ENCODE peak calls at places on chromosomes 16 and 17, in seven cellular contexts. T is BE2C, C is AG04450, G is ascending aorta, A is psoas muscle, K is Peyer's patch, X is prostate gland. O is an unnamed sample. For H3K27me3, the result is how much of the 10 kb centered on the place peaks cover.

GRCh38 chr17:38912221-38912813 is 13.1 kb upstream of the LASP1NB start:
- DNase-seq in T (peak), C (no peak), G (peak), A (peak), K (peak), X (no peak), O (no peak)

GRCh38 chr17:59618894-59619312 is 792 bp upstream of the CLTC start:
- DNase-seq in T (no peak), C (no peak), G (no peak), A (no peak), K (no peak), X (peak), O (no peak)

GRCh38 chr16:23835390-23836077 is at the start of gene PRKCB:
- DNase-seq in T (peak), C (no peak), G (peak), A (peak), K (peak), X (peak), O (peak)

GRCh38 chr17:64723781-64724180 is 61.7 kb upstream of the SMURF2 start:
- DNase-seq in T (no peak), C (no peak), G (no peak), A (no peak), K (no peak), X (no peak), O (no peak)

GRCh38 chr16:47712276-47713224 is 251.4 kb downstream of the PHKB start:
- DNase-seq in T (peak), C (no peak), G (no peak), A (peak), K (no peak), X (no peak), O (no peak)

GRCh38 chr17:82371333-82372062 is at the start of gene UTS2R:
- DNase-seq in T (no peak), C (no peak), G (no peak), A (no peak), K (no peak), X (no peak), O (no peak)

GRCh38 chr17:39979021-39979660 is 1.5 kb upstream of the PSMD3 start:
- DNase-seq in T (no peak), C (peak), G (no peak), A (no peak), K (no peak), X (no peak), O (no peak)

GRCh38 chr16:83954577-83955016 is 1.6 kb downstream of the OSGIN1 start:
- DNase-seq in T (no peak), C (no peak), G (peak), A (peak), K (peak), X (no peak), O (no peak)

GRCh38 chr17:68819465-68819864 is 135.7 kb downstream of the ABCA8 start:
- DNase-seq in T (no peak), C (no peak), G (no peak), A (no peak), K (no peak), X (no peak), O (no peak)

GRCh38 chr16:25135239-25135878 is 23.8 kb downstream of the LCMT1 start:
- DNase-seq in T (no peak), C (peak), G (no peak), A (no peak), K (no peak), X (no peak), O (no peak)

GRCh38 chr16:84716740-84717139 is 16.9 kb downstream of the USP10 start:
- DNase-seq in T (no peak), C (no peak), G (no peak), A (no peak), K (no peak), X (no peak), O (no peak)

GRCh38 chr16:82011199-82011641 is at the start of gene SDR42E1:
- DNase-seq in T (no peak), C (no peak), G (no peak), A (no peak), K (peak), X (peak), O (peak)

GRCh38 chr16:79257958-79258490 is 342.5 kb downstream of the MAF start:
- DNase-seq in T (no peak), C (no peak), G (no peak), A (no peak), K (no peak), X (no peak), O (no peak)

GRCh38 chr17:29007456-29008455 is 1.9 kb upstream of the SEZ6 start:
- DNase-seq in T (no peak), C (no peak), G (no peak), A (no peak), K (no peak), X (no peak), O (no peak)

GRCh38 chr16:2533912-2534311 is 2.7 kb upstream of the CEMP1 start:
- DNase-seq in T (no peak), C (no peak), G (no peak), A (no peak), K (no peak), X (no peak), O (no peak)

GRCh38 chr17:49496183-49496865 is 1.2 kb downstream of the NGFR start:
- DNase-seq in T (peak), C (no peak), G (peak), A (peak), K (peak), X (peak), O (peak)

GRCh38 chr16:86033016-86033474 is 134.1 kb downstream of the IRF8 start:
- DNase-seq in T (no peak), C (no peak), G (no peak), A (no peak), K (peak), X (no peak), O (no peak)

GRCh38 chr16:64996641-64997040 is 125.2 kb downstream of the CDH11 start:
- DNase-seq in T (no peak), C (no peak), G (no peak), A (no peak), K (no peak), X (no peak), O (no peak)

DNA sequence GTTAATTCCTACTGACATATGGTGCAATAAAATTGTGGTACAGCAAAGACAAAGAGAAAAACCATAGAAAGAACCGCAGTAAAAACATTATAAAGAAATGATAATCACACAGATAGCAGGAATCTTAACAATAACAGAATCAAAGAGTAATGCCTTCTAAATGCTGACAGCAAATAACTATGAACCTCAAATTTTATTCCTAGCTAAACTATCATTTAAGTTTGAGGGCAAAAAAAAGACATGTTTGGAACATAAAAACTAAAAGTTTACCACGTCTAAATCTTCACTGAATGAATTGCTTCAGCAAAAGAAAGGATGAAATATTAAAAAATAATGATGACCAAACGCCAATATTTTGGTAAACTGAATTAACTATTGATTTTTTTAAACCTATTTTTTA is 135.8 kb downstream of the CPPED1 start:
- DNase-seq in T (no peak), C (no peak), G (no peak), A (no peak), K (no peak), X (no peak), O (no peak)
- H3K4me3 ChIP-seq in T (no peak), C (no peak), G (no peak), A (no peak), K (no peak), X (no peak), O (no peak)

GRCh38 chr16:728890-729744 is 2.2 kb downstream of the HAGHL start:
- DNase-seq in T (no peak), C (no peak), G (no peak), A (no peak), K (no peak), X (no peak), O (no peak)
- H3K27me3 ChIP-seq in T (under half), C (under half), G (under half), A (under half), K (under half), X (under half), O (under half)

DNA sequence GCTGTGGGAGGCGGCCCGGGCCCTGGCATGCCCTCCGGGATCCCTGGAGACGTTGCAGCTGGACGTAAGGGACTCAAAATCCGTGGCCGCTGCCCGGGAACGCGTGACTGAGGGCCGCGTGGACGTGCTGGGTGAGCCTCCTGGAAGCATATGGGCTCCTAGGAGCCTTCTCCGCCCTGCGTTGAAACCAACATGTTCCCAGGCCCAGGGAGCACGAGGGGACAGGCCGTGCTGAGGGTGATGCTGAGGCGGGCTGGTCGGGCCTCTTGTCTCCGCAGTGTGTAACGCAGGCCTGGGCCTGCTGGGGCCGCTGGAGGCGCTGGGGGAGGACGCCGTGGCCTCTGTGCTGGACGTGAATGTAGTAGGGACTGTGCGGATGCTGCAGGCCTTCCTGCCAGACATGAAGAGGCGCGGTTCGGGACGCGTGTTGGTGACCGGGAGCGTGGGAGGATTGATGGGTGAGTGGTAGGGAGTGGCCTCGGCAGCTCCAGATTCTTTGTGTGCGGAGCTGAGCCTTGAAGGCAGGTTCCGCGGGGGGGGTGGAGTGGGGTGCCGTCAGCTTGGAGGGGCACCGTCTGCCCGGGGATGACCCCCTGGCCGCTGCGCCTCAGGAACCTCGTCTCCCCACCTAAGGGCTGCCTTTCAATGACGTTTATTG is 567 bp downstream of the HSD17B1 start:
- DNase-seq in T (peak), C (no peak), G (no peak), A (no peak), K (no peak), X (no peak), O (no peak)
- H3K4me3 ChIP-seq in T (peak), C (peak), G (peak), A (peak), K (peak), X (no peak), O (no peak)

DNA sequence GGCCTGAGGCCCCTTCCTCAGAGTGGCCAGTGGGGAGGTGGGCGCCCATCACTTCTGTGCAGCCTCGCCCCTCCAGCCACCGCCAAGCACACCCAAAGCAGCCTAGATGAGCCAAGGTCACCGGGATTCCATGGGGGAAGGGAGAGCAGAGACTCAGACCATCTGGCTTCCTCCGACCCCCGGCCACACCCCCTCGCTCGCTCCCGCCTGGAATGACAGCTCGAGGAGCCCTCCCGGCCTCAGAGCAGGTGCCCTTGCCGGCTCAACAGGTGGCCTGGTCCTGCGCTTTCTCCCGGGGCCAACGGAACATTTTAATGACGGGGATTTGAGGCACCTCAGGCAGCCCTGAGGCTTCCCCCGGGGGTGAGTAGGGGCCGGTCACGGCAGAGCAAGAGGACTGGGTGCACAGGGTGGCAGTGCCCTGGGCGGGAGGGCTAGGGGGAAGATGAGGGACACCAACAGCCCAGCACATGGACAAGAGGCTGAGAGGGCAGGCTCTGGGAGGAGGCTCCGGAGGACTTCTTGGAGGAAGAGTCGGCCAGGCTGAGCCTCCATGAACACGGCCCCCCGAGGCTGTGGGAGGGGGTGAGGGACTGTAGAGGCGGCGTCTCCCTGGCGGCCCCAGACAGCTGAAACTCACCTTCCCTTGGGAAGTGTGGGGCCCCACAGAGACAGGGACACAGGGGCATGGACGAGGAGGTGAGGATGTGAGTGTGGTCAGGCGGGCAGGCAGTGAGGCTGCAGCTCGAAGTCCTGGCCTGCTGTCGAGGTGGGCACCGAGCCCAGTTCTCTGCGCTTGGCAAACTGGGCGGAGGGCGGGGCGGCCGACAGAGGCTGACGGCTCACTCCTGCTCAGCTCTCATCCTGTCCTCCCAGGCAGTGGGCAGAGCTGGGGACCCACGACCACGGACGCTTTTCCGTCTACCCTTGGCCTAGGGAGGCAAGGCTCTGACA is 12.5 kb upstream of the C1QTNF8 start:
- DNase-seq in T (peak), C (no peak), G (no peak), A (peak), K (no peak), X (peak), O (no peak)
- H3K27me3 ChIP-seq in T (half or more), C (under half), G (under half), A (under half), K (under half), X (under half), O (under half)

GRCh38 chr17:72423286-72423589 is 302.4 kb downstream of the SOX9 start:
- DNase-seq in T (no peak), C (no peak), G (no peak), A (no peak), K (no peak), X (no peak), O (no peak)
- H3K4me3 ChIP-seq in T (peak), C (no peak), G (no peak), A (no peak), K (no peak), X (no peak), O (no peak)

GRCh38 chr17:35844547-35844946 is 24.1 kb downstream of the HEATR9 start:
- DNase-seq in T (no peak), C (no peak), G (no peak), A (no peak), K (no peak), X (no peak), O (no peak)
- H3K27me3 ChIP-seq in T (under half), C (under half), G (under half), A (under half), K (under half), X (under half), O (under half)

GRCh38 chr16:75591001-75591852 is 25.0 kb downstream of the GABARAPL2 start:
- DNase-seq in T (peak), C (no peak), G (peak), A (peak), K (no peak), X (peak), O (no peak)

GRCh38 chr16:75589301-75589700 is 23.1 kb downstream of the GABARAPL2 start:
- DNase-seq in T (no peak), C (no peak), G (peak), A (peak), K (no peak), X (no peak), O (no peak)

GRCh38 chr16:75588716-75589115 is 22.5 kb downstream of the GABARAPL2 start:
- DNase-seq in T (no peak), C (no peak), G (no peak), A (no peak), K (no peak), X (no peak), O (no peak)

GRCh38 chr16:75593308-75593707 is 27.1 kb downstream of the GABARAPL2 start:
- DNase-seq in T (no peak), C (no peak), G (no peak), A (no peak), K (no peak), X (no peak), O (no peak)

DNA sequence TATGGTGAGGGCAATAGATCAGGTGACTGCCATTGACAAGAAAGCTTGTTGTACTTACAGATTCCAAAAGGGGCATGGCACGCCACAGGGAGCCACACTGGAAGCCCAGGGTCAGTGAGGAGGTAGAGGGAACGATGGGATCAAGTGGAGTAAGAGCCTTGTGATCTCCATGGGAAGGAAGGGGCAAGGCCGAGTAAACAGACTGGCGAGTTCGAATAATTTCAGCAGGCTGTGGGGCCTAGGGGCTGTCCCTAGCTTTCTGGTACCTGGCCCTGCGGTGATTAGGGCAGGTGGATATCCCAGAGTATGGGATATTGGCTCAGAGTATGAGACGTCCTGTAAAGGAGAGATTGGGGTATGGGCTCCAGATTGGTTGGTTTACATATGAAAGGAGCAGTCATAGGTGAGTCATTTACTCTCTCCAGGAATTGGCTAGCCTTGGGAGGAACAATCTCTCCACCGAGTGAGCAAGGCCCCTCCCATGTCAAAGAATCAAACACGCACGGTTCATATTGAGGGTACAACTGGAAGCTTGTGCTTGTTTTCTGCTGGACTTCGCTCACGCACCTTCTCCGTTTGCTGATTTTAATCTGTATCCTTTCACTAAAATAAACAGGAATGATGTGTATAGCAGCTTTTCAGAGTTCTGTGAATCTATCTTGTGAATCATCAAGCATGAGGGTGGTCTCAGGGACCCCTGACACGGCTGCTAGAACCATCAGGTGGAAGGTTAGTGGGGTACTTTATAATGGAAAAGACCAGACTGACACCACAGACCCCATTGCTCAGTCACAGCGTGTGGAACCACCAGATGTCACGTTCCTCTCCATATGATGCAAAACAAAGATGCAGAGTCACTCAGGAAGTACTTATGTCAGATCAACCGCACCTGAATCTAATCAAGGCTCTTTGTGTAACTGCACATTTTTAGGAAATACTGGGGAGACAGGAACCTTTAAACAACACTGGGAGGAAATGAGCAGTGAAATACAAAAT is 27.9 kb downstream of the GABARAPL2 start:
- DNase-seq in T (no peak), C (no peak), G (no peak), A (no peak), K (no peak), X (no peak), O (no peak)
- H3K4me3 ChIP-seq in T (no peak), C (no peak), G (no peak), A (no peak), K (no peak), X (no peak), O (no peak)

GRCh38 chr16:73054732-73055481 is 7.0 kb upstream of the ZFHX3 start:
- DNase-seq in T (no peak), C (no peak), G (no peak), A (no peak), K (no peak), X (no peak), O (no peak)

GRCh38 chr16:73057369-73058210 is 9.7 kb upstream of the ZFHX3 start:
- DNase-seq in T (peak), C (no peak), G (no peak), A (peak), K (peak), X (no peak), O (no peak)

GRCh38 chr16:73056911-73057310 is 9.0 kb upstream of the ZFHX3 start:
- DNase-seq in T (no peak), C (no peak), G (no peak), A (no peak), K (peak), X (no peak), O (no peak)

GRCh38 chr16:73058221-73058615 is 10.3 kb upstream of the ZFHX3 start:
- DNase-seq in T (peak), C (no peak), G (peak), A (peak), K (peak), X (no peak), O (peak)

DNA sequence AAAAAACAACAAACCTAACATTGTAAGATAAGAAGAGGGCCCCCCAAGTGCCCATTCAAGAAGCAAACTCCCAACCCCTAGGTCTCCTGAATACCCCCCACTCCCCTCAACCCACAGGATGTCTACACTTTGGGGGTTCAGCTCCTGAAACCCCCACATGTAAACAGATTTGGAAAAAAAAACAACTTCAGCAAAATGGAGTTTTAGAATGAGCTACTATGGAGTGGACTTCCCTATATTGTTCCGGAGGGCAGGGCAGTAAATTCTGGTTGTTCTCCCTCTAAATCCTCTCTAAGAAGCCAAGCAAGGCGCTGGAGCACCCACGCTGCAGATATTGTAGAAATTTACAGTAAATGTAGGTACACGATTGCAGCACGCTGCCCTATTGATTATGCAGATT is 8.5 kb upstream of the ZFHX3 start:
- DNase-seq in T (no peak), C (no peak), G (no peak), A (no peak), K (peak), X (no peak), O (no peak)
- H3K27me3 ChIP-seq in T (under half), C (under half), G (under half), A (under half), K (under half), X (under half), O (under half)

O was measured in naive thymus-derived CD4-positive, alpha-beta T cell.